ENCODE peak calls at places on chromosome 2, in ten cellular contexts. One of them, this sample, is unnamed.

GRCh38 chr2:159201321-159202063 is 85.0 kb downstream of the WDSUB1 start:
- DNase-seq in NCI-H510A treated with DMSO at 0.1 percent for 48 hours: peak; percentile 9
- DNase-seq in left ventricle myocardium superior: no peak
- DNase-seq in cerebellar cortex: no peak
- DNase-seq in dorsolateral prefrontal cortex: no peak
- DNase-seq in H54: no peak
- DNase-seq in tibial artery: no peak
- DNase-seq in SW480: no peak
- DNase-seq in amniotic epithelial cell: peak; percentile 38
- DNase-seq in colonic mucosa: no peak
- DNase-seq in this sample: peak; percentile 87

GRCh38 chr2:210299974-210300373 is 15.0 kb downstream of the MYL1 start:
- DNase-seq in tibial artery: no peak
- DNase-seq in left ventricle myocardium superior: no peak
- DNase-seq in cerebellar cortex: peak; percentile 20
- DNase-seq in SW480: no peak
- DNase-seq in H54: no peak
- DNase-seq in dorsolateral prefrontal cortex: no peak
- DNase-seq in colonic mucosa: no peak
- DNase-seq in NCI-H510A treated with DMSO at 0.1 percent for 48 hours: no peak
- DNase-seq in amniotic epithelial cell: no peak
- DNase-seq in this sample: no peak

GRCh38 chr2:57542081-57542480 is 504.5 kb upstream of the VRK2 start:
- DNase-seq in cerebellar cortex: no peak
- DNase-seq in H54: no peak
- DNase-seq in dorsolateral prefrontal cortex: no peak
- DNase-seq in NCI-H510A treated with DMSO at 0.1 percent for 48 hours: no peak
- DNase-seq in tibial artery: no peak
- DNase-seq in colonic mucosa: no peak
- DNase-seq in amniotic epithelial cell: no peak
- DNase-seq in left ventricle myocardium superior: no peak
- DNase-seq in SW480: no peak
- DNase-seq in this sample: no peak

GRCh38 chr2:185291035-185291647 is 447.5 kb upstream of the FSIP2 start:
- DNase-seq in left ventricle myocardium superior: peak; percentile 33
- DNase-seq in NCI-H510A treated with DMSO at 0.1 percent for 48 hours: peak; percentile 28
- DNase-seq in amniotic epithelial cell: peak; percentile 62
- DNase-seq in tibial artery: no peak
- DNase-seq in SW480: peak; percentile 16
- DNase-seq in cerebellar cortex: peak; percentile 34
- DNase-seq in H54: no peak
- DNase-seq in dorsolateral prefrontal cortex: no peak
- DNase-seq in colonic mucosa: peak; percentile 56
- DNase-seq in this sample: no peak

GRCh38 chr2:223230352-223230751 is 178.4 kb downstream of the KCNE4 start:
- DNase-seq in SW480: no peak
- DNase-seq in NCI-H510A treated with DMSO at 0.1 percent for 48 hours: no peak
- DNase-seq in tibial artery: no peak
- DNase-seq in cerebellar cortex: no peak
- DNase-seq in amniotic epithelial cell: no peak
- DNase-seq in dorsolateral prefrontal cortex: no peak
- DNase-seq in H54: no peak
- DNase-seq in colonic mucosa: no peak
- DNase-seq in left ventricle myocardium superior: no peak
- DNase-seq in this sample: no peak

GRCh38 chr2:135831180-135831812 is 5.7 kb downstream of the LCT start:
- DNase-seq in NCI-H510A treated with DMSO at 0.1 percent for 48 hours: no peak
- DNase-seq in colonic mucosa: no peak
- DNase-seq in tibial artery: no peak
- DNase-seq in SW480: no peak
- DNase-seq in H54: no peak
- DNase-seq in cerebellar cortex: no peak
- DNase-seq in dorsolateral prefrontal cortex: no peak
- DNase-seq in amniotic epithelial cell: no peak
- DNase-seq in left ventricle myocardium superior: no peak
- DNase-seq in this sample: no peak

GRCh38 chr2:127407661-127408003 is 10.6 kb upstream of the PROC start:
- DNase-seq in NCI-H510A treated with DMSO at 0.1 percent for 48 hours: no peak
- DNase-seq in SW480: no peak
- DNase-seq in colonic mucosa: no peak
- DNase-seq in tibial artery: no peak
- DNase-seq in cerebellar cortex: peak; percentile 61
- DNase-seq in left ventricle myocardium superior: no peak
- DNase-seq in amniotic epithelial cell: no peak
- DNase-seq in H54: no peak
- DNase-seq in dorsolateral prefrontal cortex: no peak
- DNase-seq in this sample: no peak

GRCh38 chr2:39636306-39636705 is 29.4 kb upstream of the TMEM178A start:
- DNase-seq in tibial artery: no peak
- DNase-seq in colonic mucosa: no peak
- DNase-seq in left ventricle myocardium superior: no peak
- DNase-seq in H54: no peak
- DNase-seq in NCI-H510A treated with DMSO at 0.1 percent for 48 hours: no peak
- DNase-seq in SW480: no peak
- DNase-seq in amniotic epithelial cell: no peak
- DNase-seq in cerebellar cortex: no peak
- DNase-seq in dorsolateral prefrontal cortex: no peak
- DNase-seq in this sample: no peak

GRCh38 chr2:97718051-97718882 is 4.9 kb downstream of the ZAP70 start:
- DNase-seq in H54: no peak
- DNase-seq in cerebellar cortex: no peak
- DNase-seq in SW480: no peak
- DNase-seq in tibial artery: no peak
- DNase-seq in dorsolateral prefrontal cortex: peak; percentile 39
- DNase-seq in colonic mucosa: peak; percentile 33
- DNase-seq in left ventricle myocardium superior: no peak
- DNase-seq in amniotic epithelial cell: no peak
- DNase-seq in NCI-H510A treated with DMSO at 0.1 percent for 48 hours: no peak
- DNase-seq in this sample: peak; percentile 73

GRCh38 chr2:223165423-223166214 is 113.6 kb downstream of the KCNE4 start:
- DNase-seq in NCI-H510A treated with DMSO at 0.1 percent for 48 hours: no peak
- DNase-seq in dorsolateral prefrontal cortex: no peak
- DNase-seq in colonic mucosa: no peak
- DNase-seq in left ventricle myocardium superior: no peak
- DNase-seq in tibial artery: no peak
- DNase-seq in amniotic epithelial cell: peak; percentile 47
- DNase-seq in cerebellar cortex: no peak
- DNase-seq in H54: no peak
- DNase-seq in SW480: no peak
- DNase-seq in this sample: no peak

GRCh38 chr2:88868861-88869260 is 177.4 kb downstream of the RPIA start:
- DNase-seq in left ventricle myocardium superior: no peak
- DNase-seq in H54: no peak
- DNase-seq in tibial artery: no peak
- DNase-seq in amniotic epithelial cell: no peak
- DNase-seq in NCI-H510A treated with DMSO at 0.1 percent for 48 hours: no peak
- DNase-seq in dorsolateral prefrontal cortex: no peak
- DNase-seq in SW480: no peak
- DNase-seq in colonic mucosa: no peak
- DNase-seq in cerebellar cortex: no peak
- DNase-seq in this sample: no peak

GRCh38 chr2:130328710-130329109 is 14.0 kb upstream of the IMP4 start:
- DNase-seq in tibial artery: no peak
- DNase-seq in NCI-H510A treated with DMSO at 0.1 percent for 48 hours: peak; percentile 36
- DNase-seq in amniotic epithelial cell: no peak
- DNase-seq in SW480: no peak
- DNase-seq in colonic mucosa: no peak
- DNase-seq in left ventricle myocardium superior: no peak
- DNase-seq in cerebellar cortex: no peak
- DNase-seq in dorsolateral prefrontal cortex: no peak
- DNase-seq in H54: no peak
- DNase-seq in this sample: no peak

GRCh38 chr2:29966256-29966655 is 44.9 kb upstream of the ALK start:
- DNase-seq in dorsolateral prefrontal cortex: no peak
- DNase-seq in amniotic epithelial cell: no peak
- DNase-seq in tibial artery: no peak
- DNase-seq in left ventricle myocardium superior: no peak
- DNase-seq in SW480: no peak
- DNase-seq in cerebellar cortex: no peak
- DNase-seq in H54: no peak
- DNase-seq in NCI-H510A treated with DMSO at 0.1 percent for 48 hours: no peak
- DNase-seq in colonic mucosa: no peak
- DNase-seq in this sample: no peak

GRCh38 chr2:50133766-50134165 is 898.2 kb downstream of the NRXN1 start:
- DNase-seq in left ventricle myocardium superior: no peak
- DNase-seq in H54: no peak
- DNase-seq in dorsolateral prefrontal cortex: no peak
- DNase-seq in NCI-H510A treated with DMSO at 0.1 percent for 48 hours: peak; percentile 17
- DNase-seq in SW480: no peak
- DNase-seq in cerebellar cortex: peak; percentile 94
- DNase-seq in colonic mucosa: no peak
- DNase-seq in amniotic epithelial cell: no peak
- DNase-seq in tibial artery: no peak
- DNase-seq in this sample: no peak

GRCh38 chr2:134988994-134989605 is 58.1 kb downstream of the MAP3K19 start:
- DNase-seq in left ventricle myocardium superior: no peak
- DNase-seq in dorsolateral prefrontal cortex: no peak
- DNase-seq in cerebellar cortex: peak; percentile 34
- DNase-seq in SW480: peak; percentile 71
- DNase-seq in tibial artery: no peak
- DNase-seq in NCI-H510A treated with DMSO at 0.1 percent for 48 hours: peak; percentile 57
- DNase-seq in colonic mucosa: no peak
- DNase-seq in H54: peak; percentile 12
- DNase-seq in amniotic epithelial cell: peak; percentile 45
- DNase-seq in this sample: peak; percentile 41

GRCh38 chr2:105868060-105868459 is 123.3 kb downstream of the NCK2 start:
- DNase-seq in H54: no peak
- DNase-seq in NCI-H510A treated with DMSO at 0.1 percent for 48 hours: no peak
- DNase-seq in colonic mucosa: no peak
- DNase-seq in amniotic epithelial cell: no peak
- DNase-seq in tibial artery: no peak
- DNase-seq in left ventricle myocardium superior: peak; percentile 42
- DNase-seq in dorsolateral prefrontal cortex: no peak
- DNase-seq in SW480: no peak
- DNase-seq in cerebellar cortex: no peak
- DNase-seq in this sample: no peak

GRCh38 chr2:25311866-25312575 is 29.7 kb downstream of the DNMT3A start:
- DNase-seq in tibial artery: no peak
- DNase-seq in dorsolateral prefrontal cortex: no peak
- DNase-seq in colonic mucosa: no peak
- DNase-seq in left ventricle myocardium superior: peak; percentile 79
- DNase-seq in amniotic epithelial cell: no peak
- DNase-seq in SW480: no peak
- DNase-seq in H54: no peak
- DNase-seq in NCI-H510A treated with DMSO at 0.1 percent for 48 hours: no peak
- DNase-seq in cerebellar cortex: no peak
- DNase-seq in this sample: no peak

GRCh38 chr2:140659293-140659692 is 1471.5 kb downstream of the LRP1B start:
- DNase-seq in NCI-H510A treated with DMSO at 0.1 percent for 48 hours: no peak
- DNase-seq in left ventricle myocardium superior: no peak
- DNase-seq in cerebellar cortex: no peak
- DNase-seq in colonic mucosa: no peak
- DNase-seq in SW480: no peak
- DNase-seq in amniotic epithelial cell: no peak
- DNase-seq in dorsolateral prefrontal cortex: no peak
- DNase-seq in tibial artery: no peak
- DNase-seq in H54: no peak
- DNase-seq in this sample: no peak

GRCh38 chr2:113216891-113217454 is 43.2 kb downstream of the PSD4 start:
- DNase-seq in left ventricle myocardium superior: no peak
- DNase-seq in tibial artery: no peak
- DNase-seq in NCI-H510A treated with DMSO at 0.1 percent for 48 hours: no peak
- DNase-seq in SW480: no peak
- DNase-seq in colonic mucosa: no peak
- DNase-seq in amniotic epithelial cell: no peak
- DNase-seq in dorsolateral prefrontal cortex: no peak
- DNase-seq in cerebellar cortex: no peak
- DNase-seq in H54: no peak
- DNase-seq in this sample: no peak

GRCh38 chr2:226873051-226873620 is 37.3 kb downstream of the RHBDD1 start:
- DNase-seq in amniotic epithelial cell: peak; percentile 18
- DNase-seq in dorsolateral prefrontal cortex: no peak
- DNase-seq in left ventricle myocardium superior: no peak
- DNase-seq in colonic mucosa: no peak
- DNase-seq in NCI-H510A treated with DMSO at 0.1 percent for 48 hours: no peak
- DNase-seq in tibial artery: no peak
- DNase-seq in cerebellar cortex: no peak
- DNase-seq in H54: no peak
- DNase-seq in SW480: peak; percentile 4
- DNase-seq in this sample: peak; percentile 6

GRCh38 chr2:85584354-85584856 is at the start of gene VAMP5:
- DNase-seq in tibial artery: no peak
- DNase-seq in SW480: no peak
- DNase-seq in colonic mucosa: peak; percentile 59
- DNase-seq in H54: no peak
- DNase-seq in amniotic epithelial cell: no peak
- DNase-seq in left ventricle myocardium superior: peak; percentile 72
- DNase-seq in NCI-H510A treated with DMSO at 0.1 percent for 48 hours: no peak
- DNase-seq in dorsolateral prefrontal cortex: no peak
- DNase-seq in cerebellar cortex: no peak
- DNase-seq in this sample: no peak

GRCh38 chr2:20213651-20214565 is 11.0 kb downstream of the SDC1 start:
- DNase-seq in H54: no peak
- DNase-seq in SW480: no peak
- DNase-seq in colonic mucosa: no peak
- DNase-seq in tibial artery: no peak
- DNase-seq in left ventricle myocardium superior: no peak
- DNase-seq in cerebellar cortex: no peak
- DNase-seq in dorsolateral prefrontal cortex: no peak
- DNase-seq in NCI-H510A treated with DMSO at 0.1 percent for 48 hours: peak; percentile 89
- DNase-seq in amniotic epithelial cell: no peak
- DNase-seq in this sample: peak; percentile 59

GRCh38 chr2:238097988-238098853 is 1.9 kb upstream of the ESPNL start:
- DNase-seq in SW480: peak; percentile 59
- DNase-seq in amniotic epithelial cell: peak; percentile 66
- DNase-seq in left ventricle myocardium superior: peak; percentile 64
- DNase-seq in tibial artery: no peak
- DNase-seq in NCI-H510A treated with DMSO at 0.1 percent for 48 hours: no peak
- DNase-seq in H54: peak; percentile 96
- DNase-seq in dorsolateral prefrontal cortex: no peak
- DNase-seq in cerebellar cortex: peak; percentile 47
- DNase-seq in colonic mucosa: peak; percentile 89
- DNase-seq in this sample: peak; percentile 89